ENCODE peak calls at places on chromosomes 3 and 15, in six cellular contexts. One of them, this sample, is unnamed. For H3K4me1 and H3K27me3, the result is how much of the 10 kb centered on the place peaks cover.

GRCh38 chr15:46996331-46996730 is 721.0 kb upstream of the SEMA6D start:
- DNase-seq in lung: no peak
- DNase-seq in pancreas: no peak
- DNase-seq in colonic mucosa: no peak
- DNase-seq in mesendoderm: peak
- DNase-seq in right lobe of liver: no peak
- DNase-seq in this sample: no peak

GRCh38 chr15:83695901-83696425 is 42.0 kb downstream of the ADAMTSL3 start:
- DNase-seq in lung: no peak
- DNase-seq in pancreas: no peak
- DNase-seq in colonic mucosa: no peak
- DNase-seq in mesendoderm: peak
- DNase-seq in right lobe of liver: no peak
- DNase-seq in this sample: no peak

GRCh38 chr15:66772967-66773873 is 71.2 kb downstream of the SMAD6 start:
- DNase-seq in lung: no peak
- DNase-seq in pancreas: peak
- DNase-seq in colonic mucosa: peak
- DNase-seq in mesendoderm: no peak
- DNase-seq in right lobe of liver: no peak
- DNase-seq in this sample: peak

GRCh38 chr15:38474155-38474757 is 20.3 kb downstream of the FAM98B start:
- DNase-seq in lung: no peak
- DNase-seq in pancreas: no peak
- DNase-seq in colonic mucosa: peak
- DNase-seq in mesendoderm: peak
- DNase-seq in right lobe of liver: no peak
- DNase-seq in this sample: peak

GRCh38 chr3:152737021-152737908 is 97.7 kb upstream of the P2RY1 start:
- DNase-seq in lung: peak
- DNase-seq in pancreas: no peak
- DNase-seq in colonic mucosa: no peak
- DNase-seq in mesendoderm: peak
- DNase-seq in right lobe of liver: no peak
- DNase-seq in this sample: no peak

GRCh38 chr3:99634881-99635280 is 3.5 kb upstream of the COL8A1 start:
- DNase-seq in lung: no peak
- DNase-seq in pancreas: no peak
- DNase-seq in colonic mucosa: no peak
- DNase-seq in mesendoderm: no peak
- DNase-seq in right lobe of liver: no peak
- DNase-seq in this sample: no peak

GRCh38 chr3:105847452-105847851 is 21.4 kb downstream of the CBLB start:
- DNase-seq in lung: no peak
- DNase-seq in pancreas: no peak
- DNase-seq in colonic mucosa: no peak
- DNase-seq in mesendoderm: no peak
- DNase-seq in right lobe of liver: no peak
- DNase-seq in this sample: no peak

GRCh38 chr3:45035441-45036301 is 9.6 kb downstream of the CLEC3B start:
- DNase-seq in lung: no peak
- DNase-seq in pancreas: no peak
- DNase-seq in colonic mucosa: peak
- DNase-seq in mesendoderm: peak
- DNase-seq in right lobe of liver: no peak
- DNase-seq in this sample: no peak

GRCh38 chr3:66478923-66479322 is 21.9 kb downstream of the LRIG1 start:
- DNase-seq in lung: no peak
- DNase-seq in pancreas: no peak
- DNase-seq in colonic mucosa: peak
- DNase-seq in mesendoderm: no peak
- DNase-seq in right lobe of liver: no peak
- DNase-seq in this sample: no peak

GRCh38 chr15:58003810-58004209 is 61.7 kb downstream of the ALDH1A2 start:
- DNase-seq in lung: no peak
- DNase-seq in pancreas: no peak
- DNase-seq in colonic mucosa: no peak
- DNase-seq in mesendoderm: no peak
- DNase-seq in right lobe of liver: no peak
- DNase-seq in this sample: no peak

GRCh38 chr3:15309662-15310335 is 22.6 kb downstream of the SH3BP5 start:
- DNase-seq in lung: no peak
- DNase-seq in pancreas: no peak
- DNase-seq in colonic mucosa: no peak
- DNase-seq in mesendoderm: no peak
- DNase-seq in right lobe of liver: no peak
- DNase-seq in this sample: no peak

GRCh38 chr3:97885931-97886824 is 64.4 kb downstream of the CRYBG3 start:
- DNase-seq in lung: no peak
- DNase-seq in pancreas: no peak
- DNase-seq in colonic mucosa: no peak
- DNase-seq in mesendoderm: no peak
- DNase-seq in right lobe of liver: no peak
- DNase-seq in this sample: no peak

GRCh38 chr15:69341356-69341755 is 42.6 kb downstream of the PAQR5 start:
- DNase-seq in lung: no peak
- DNase-seq in pancreas: no peak
- DNase-seq in colonic mucosa: no peak
- DNase-seq in mesendoderm: no peak
- DNase-seq in right lobe of liver: no peak
- DNase-seq in this sample: no peak

GRCh38 chr15:70142322-70143191 is 44.8 kb upstream of the TLE3 start:
- DNase-seq in lung: peak
- DNase-seq in pancreas: no peak
- DNase-seq in colonic mucosa: no peak
- DNase-seq in mesendoderm: peak
- DNase-seq in right lobe of liver: no peak
- DNase-seq in this sample: no peak

GRCh38 chr15:83283813-83284562 is 476 bp downstream of the BNC1 start:
- DNase-seq in lung: no peak
- DNase-seq in pancreas: no peak
- DNase-seq in colonic mucosa: no peak
- DNase-seq in mesendoderm: peak
- DNase-seq in right lobe of liver: no peak
- DNase-seq in this sample: peak

GRCh38 chr3:27147215-27147614 is 222.0 kb downstream of the NEK10 start:
- DNase-seq in lung: no peak
- DNase-seq in pancreas: no peak
- DNase-seq in colonic mucosa: no peak
- DNase-seq in mesendoderm: no peak
- DNase-seq in right lobe of liver: no peak
- DNase-seq in this sample: no peak

GRCh38 chr15:62619105-62619504 is 423.4 kb upstream of the TPM1 start:
- DNase-seq in lung: no peak
- DNase-seq in pancreas: no peak
- DNase-seq in colonic mucosa: no peak
- DNase-seq in mesendoderm: no peak
- DNase-seq in right lobe of liver: no peak
- DNase-seq in this sample: no peak

GRCh38 chr3:134060561-134061385 is 31.0 kb upstream of the SLCO2A1 start:
- DNase-seq in lung: no peak
- DNase-seq in pancreas: no peak
- DNase-seq in colonic mucosa: no peak
- DNase-seq in mesendoderm: no peak
- DNase-seq in right lobe of liver: peak
- DNase-seq in this sample: peak

GRCh38 chr15:48536681-48537091 is 108.8 kb downstream of the FBN1 start:
- DNase-seq in lung: no peak
- DNase-seq in pancreas: no peak
- DNase-seq in colonic mucosa: no peak
- DNase-seq in mesendoderm: no peak
- DNase-seq in right lobe of liver: no peak
- DNase-seq in this sample: no peak

GRCh38 chr15:48537277-48538113 is 108.0 kb downstream of the FBN1 start:
- DNase-seq in lung: no peak
- DNase-seq in pancreas: no peak
- DNase-seq in colonic mucosa: no peak
- DNase-seq in mesendoderm: no peak
- DNase-seq in right lobe of liver: no peak
- DNase-seq in this sample: no peak

GRCh38 chr15:48530528-48530927 is 115.0 kb downstream of the FBN1 start:
- DNase-seq in lung: no peak
- DNase-seq in pancreas: no peak
- DNase-seq in colonic mucosa: no peak
- DNase-seq in mesendoderm: no peak
- DNase-seq in right lobe of liver: no peak
- DNase-seq in this sample: no peak

GRCh38 chr15:48532938-48533337 is 112.6 kb downstream of the FBN1 start:
- DNase-seq in lung: no peak
- DNase-seq in pancreas: no peak
- DNase-seq in colonic mucosa: no peak
- DNase-seq in mesendoderm: no peak
- DNase-seq in right lobe of liver: no peak
- DNase-seq in this sample: no peak

DNA sequence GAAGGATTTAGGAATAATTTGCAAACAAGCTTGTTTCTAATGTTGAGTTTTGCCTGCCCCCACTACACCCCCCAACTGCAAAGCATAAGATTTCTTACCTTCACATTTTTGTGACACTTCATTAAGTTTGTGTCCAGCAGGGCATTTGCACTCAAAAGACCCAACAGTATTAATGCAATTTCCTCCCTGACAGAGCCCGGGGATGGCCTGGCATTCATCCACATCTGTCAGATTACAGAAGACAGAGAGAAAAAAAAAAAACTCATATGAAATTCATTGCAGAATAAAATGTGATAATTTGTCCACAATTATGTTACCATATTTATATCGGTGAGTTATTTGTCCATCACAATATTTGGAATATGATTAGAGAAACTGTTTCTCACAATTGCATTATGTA is 111.5 kb downstream of the FBN1 start:
- DNase-seq in lung: no peak
- DNase-seq in pancreas: no peak
- DNase-seq in colonic mucosa: no peak
- DNase-seq in mesendoderm: no peak
- DNase-seq in right lobe of liver: no peak
- DNase-seq in this sample: no peak
- H3K4me1 ChIP-seq in lung: under half
- H3K4me1 ChIP-seq in pancreas: under half
- H3K4me1 ChIP-seq in colonic mucosa: under half
- H3K4me1 ChIP-seq in mesendoderm: under half
- H3K4me1 ChIP-seq in right lobe of liver: under half
- H3K4me1 ChIP-seq in this sample: under half

GRCh38 chr3:172448661-172449467 is 608 bp upstream of the GHSR start:
- DNase-seq in lung: no peak
- DNase-seq in pancreas: no peak
- DNase-seq in colonic mucosa: no peak
- DNase-seq in mesendoderm: peak
- DNase-seq in right lobe of liver: no peak
- DNase-seq in this sample: no peak
- H3K4me3 ChIP-seq in lung: no peak
- H3K4me3 ChIP-seq in pancreas: no peak
- H3K4me3 ChIP-seq in colonic mucosa: no peak
- H3K4me3 ChIP-seq in mesendoderm: no peak
- H3K4me3 ChIP-seq in right lobe of liver: no peak
- H3K4me3 ChIP-seq in this sample: no peak

GRCh38 chr3:116777181-116777840 is 67.7 kb downstream of the TUSC7 start:
- DNase-seq in lung: no peak
- DNase-seq in pancreas: no peak
- DNase-seq in colonic mucosa: no peak
- DNase-seq in mesendoderm: peak
- DNase-seq in right lobe of liver: no peak
- DNase-seq in this sample: no peak
- H3K27me3 ChIP-seq in lung: under half
- H3K27me3 ChIP-seq in pancreas: under half
- H3K27me3 ChIP-seq in colonic mucosa: under half
- H3K27me3 ChIP-seq in mesendoderm: under half
- H3K27me3 ChIP-seq in right lobe of liver: under half
- H3K27me3 ChIP-seq in this sample: under half

DNA sequence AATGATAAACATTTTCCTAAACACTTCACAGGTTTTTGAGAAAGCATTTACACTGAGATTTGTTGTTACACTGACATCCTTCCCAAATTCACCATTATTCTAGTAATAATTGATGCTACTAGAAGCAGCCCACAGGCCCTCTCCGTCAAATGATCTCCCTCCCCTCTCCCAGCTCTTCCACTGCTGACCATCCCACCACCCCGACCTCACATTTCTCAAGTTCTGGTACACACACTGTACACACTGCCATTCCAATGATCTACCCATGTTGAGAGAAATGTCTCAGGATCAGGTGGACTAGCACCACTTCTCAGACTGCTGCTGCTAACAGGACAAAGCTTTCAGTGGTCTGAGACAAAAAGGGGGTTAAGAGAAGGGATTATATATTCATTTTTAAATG is 3.5 kb downstream of the TBC1D5 start:
- DNase-seq in lung: no peak
- DNase-seq in pancreas: no peak
- DNase-seq in colonic mucosa: no peak
- DNase-seq in mesendoderm: no peak
- DNase-seq in right lobe of liver: no peak
- DNase-seq in this sample: no peak
- H3K4me1 ChIP-seq in lung: under half
- H3K4me1 ChIP-seq in pancreas: under half
- H3K4me1 ChIP-seq in colonic mucosa: under half
- H3K4me1 ChIP-seq in mesendoderm: under half
- H3K4me1 ChIP-seq in right lobe of liver: under half
- H3K4me1 ChIP-seq in this sample: under half

GRCh38 chr15:81302605-81303204 is 21.2 kb downstream of the STARD5 start:
- DNase-seq in lung: no peak
- DNase-seq in pancreas: no peak
- DNase-seq in colonic mucosa: no peak
- DNase-seq in mesendoderm: no peak
- DNase-seq in right lobe of liver: peak
- DNase-seq in this sample: no peak

GRCh38 chr15:81301815-81302399 is 22.0 kb downstream of the STARD5 start:
- DNase-seq in lung: no peak
- DNase-seq in pancreas: no peak
- DNase-seq in colonic mucosa: no peak
- DNase-seq in mesendoderm: no peak
- DNase-seq in right lobe of liver: peak
- DNase-seq in this sample: no peak

GRCh38 chr15:81299630-81300273 is 24.2 kb downstream of the STARD5 start:
- DNase-seq in lung: no peak
- DNase-seq in pancreas: no peak
- DNase-seq in colonic mucosa: no peak
- DNase-seq in mesendoderm: no peak
- DNase-seq in right lobe of liver: no peak
- DNase-seq in this sample: no peak

GRCh38 chr15:81303241-81304225 is 20.4 kb downstream of the STARD5 start:
- DNase-seq in lung: no peak
- DNase-seq in pancreas: no peak
- DNase-seq in colonic mucosa: no peak
- DNase-seq in mesendoderm: no peak
- DNase-seq in right lobe of liver: peak
- DNase-seq in this sample: no peak

DNA sequence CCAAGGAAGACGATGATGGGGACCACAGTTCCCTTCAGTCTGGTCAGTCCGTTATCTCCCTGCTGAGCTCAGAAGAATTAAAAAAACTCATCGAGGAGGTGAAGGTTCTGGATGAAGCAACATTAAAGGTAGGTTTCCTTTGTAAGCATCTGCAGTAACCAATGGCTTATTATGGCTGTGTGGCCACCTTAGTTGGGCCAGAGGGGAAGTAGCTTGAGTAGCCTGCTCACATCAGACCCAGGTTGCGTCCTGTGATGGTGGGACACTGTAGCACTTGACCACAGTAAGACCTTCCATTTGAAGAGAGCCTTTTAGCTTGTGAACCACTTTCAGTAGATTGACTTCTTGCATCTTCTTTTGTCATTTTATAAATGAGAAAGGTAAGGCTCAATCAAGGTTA is 22.6 kb downstream of the STARD5 start:
- DNase-seq in lung: no peak
- DNase-seq in pancreas: no peak
- DNase-seq in colonic mucosa: no peak
- DNase-seq in mesendoderm: no peak
- DNase-seq in right lobe of liver: no peak
- DNase-seq in this sample: no peak
- H3K4me3 ChIP-seq in lung: no peak
- H3K4me3 ChIP-seq in pancreas: no peak
- H3K4me3 ChIP-seq in colonic mucosa: peak
- H3K4me3 ChIP-seq in mesendoderm: no peak
- H3K4me3 ChIP-seq in right lobe of liver: no peak
- H3K4me3 ChIP-seq in this sample: no peak

This sample was measured in HAP-1.